ENCODE peak calls at places on chromosomes 6 and 20, in nine cellular contexts. D is brain microvascular endothelial cell, J is bronchial epithelial cell, S is B cell, H is gastrocnemius medialis, W is AG09309, A is heart right ventricle, O is RWPE1, F is H9. B is an unnamed sample.

GRCh38 chr6:34110610-34111009 is 35.3 kb downstream of the GRM4 start:
- DNase-seq in D (no peak), J (no peak), S (no peak), H (no peak), W (no peak), A (no peak), O (no peak), F (no peak), B (no peak)

GRCh38 chr6:13267142-13267621 is 61.2 kb downstream of the TBC1D7 start:
- DNase-seq in D (peak), J (peak), S (no peak), H (no peak), W (no peak), A (no peak), O (no peak), F (no peak), B (no peak)

GRCh38 chr6:104887350-104887749 is 27.6 kb upstream of the HACE1 start:
- DNase-seq in D (peak), J (peak), S (no peak), H (no peak), W (no peak), A (no peak), O (peak), F (no peak), B (no peak)

GRCh38 chr20:48690888-48691287 is 136.9 kb downstream of the PREX1 start:
- DNase-seq in D (no peak), J (no peak), S (no peak), H (no peak), W (no peak), A (no peak), O (no peak), F (no peak), B (no peak)

GRCh38 chr20:38275815-38276550 is 15.4 kb upstream of the KIAA1755 start:
- DNase-seq in D (peak), J (peak), S (no peak), H (no peak), W (peak), A (no peak), O (peak), F (no peak), B (no peak)

GRCh38 chr6:43492673-43493072 is 15.3 kb downstream of the TJAP1 start:
- DNase-seq in D (peak), J (no peak), S (no peak), H (no peak), W (no peak), A (no peak), O (no peak), F (no peak), B (no peak)

GRCh38 chr6:119602215-119603178 is 252.9 kb upstream of the MAN1A1 start:
- DNase-seq in D (no peak), J (peak), S (no peak), H (no peak), W (no peak), A (no peak), O (peak), F (no peak), B (no peak)

GRCh38 chr6:162363757-162364156 is 363.8 kb downstream of the PRKN start:
- DNase-seq in D (no peak), J (no peak), S (no peak), H (no peak), W (no peak), A (no peak), O (no peak), F (no peak), B (no peak)

GRCh38 chr20:37575884-37576283 is 48.2 kb upstream of the BLCAP start:
- DNase-seq in D (no peak), J (no peak), S (peak), H (no peak), W (no peak), A (no peak), O (no peak), F (peak), B (no peak)

GRCh38 chr20:58963060-58963584 is 17.9 kb upstream of the NELFCD start:
- DNase-seq in D (no peak), J (no peak), S (no peak), H (no peak), W (no peak), A (no peak), O (no peak), F (no peak), B (no peak)

GRCh38 chr6:41306187-41306854 is 19.8 kb upstream of the TREM1 start:
- DNase-seq in D (peak), J (peak), S (no peak), H (no peak), W (no peak), A (no peak), O (peak), F (peak), B (no peak)

GRCh38 chr6:33162471-33162870 is 29.8 kb downstream of the COL11A2 start:
- DNase-seq in D (no peak), J (no peak), S (peak), H (no peak), W (no peak), A (no peak), O (no peak), F (no peak), B (no peak)

GRCh38 chr20:17967595-17968365 is 814 bp downstream of the SNX5 start:
- DNase-seq in D (no peak), J (no peak), S (no peak), H (no peak), W (no peak), A (no peak), O (no peak), F (no peak), B (no peak)

GRCh38 chr6:45789238-45789637 is 226.4 kb downstream of the CLIC5 start:
- DNase-seq in D (no peak), J (no peak), S (no peak), H (no peak), W (no peak), A (no peak), O (no peak), F (no peak), B (no peak)

GRCh38 chr20:63974402-63975200 is 4.8 kb downstream of the SAMD10 start:
- DNase-seq in D (no peak), J (no peak), S (no peak), H (no peak), W (no peak), A (peak), O (no peak), F (peak), B (peak)

GRCh38 chr6:132520953-132521352 is 8.0 kb upstream of the STX7 start:
- DNase-seq in D (no peak), J (no peak), S (no peak), H (no peak), W (peak), A (no peak), O (no peak), F (no peak), B (no peak)

GRCh38 chr20:47464380-47465101 is 37.1 kb upstream of the NCOA3 start:
- DNase-seq in D (peak), J (peak), S (no peak), H (peak), W (peak), A (peak), O (peak), F (no peak), B (no peak)

GRCh38 chr6:52362443-52363221 is 681 bp downstream of the PAQR8 start:
- DNase-seq in D (peak), J (no peak), S (peak), H (no peak), W (no peak), A (peak), O (peak), F (peak), B (peak)

GRCh38 chr20:24588047-24588635 is 118.7 kb downstream of the SYNDIG1 start:
- DNase-seq in D (no peak), J (no peak), S (no peak), H (no peak), W (no peak), A (no peak), O (no peak), F (no peak), B (no peak)

GRCh38 chr20:47262008-47262364 is 94.5 kb downstream of the ZMYND8 start:
- DNase-seq in D (no peak), J (no peak), S (no peak), H (no peak), W (no peak), A (no peak), O (no peak), F (no peak), B (no peak)

GRCh38 chr20:44370639-44371218 is 15.2 kb downstream of the HNF4A start:
- DNase-seq in D (peak), J (peak), S (no peak), H (no peak), W (no peak), A (no peak), O (no peak), F (peak), B (no peak)

GRCh38 chr20:51579137-51579536 is 36.6 kb upstream of the NFATC2 start:
- DNase-seq in D (peak), J (no peak), S (no peak), H (no peak), W (no peak), A (no peak), O (no peak), F (no peak), B (no peak)

GRCh38 chr6:113654396-113654795 is 202.7 kb upstream of the MARCKS start:
- DNase-seq in D (peak), J (peak), S (no peak), H (peak), W (no peak), A (peak), O (peak), F (no peak), B (peak)

GRCh38 chr6:18055098-18055497 is 67.4 kb downstream of the NHLRC1 start:
- DNase-seq in D (no peak), J (no peak), S (no peak), H (no peak), W (no peak), A (no peak), O (no peak), F (no peak), B (no peak)

GRCh38 chr6:32984639-32985389 is 16.4 kb downstream of the BRD2 start:
- DNase-seq in D (peak), J (peak), S (peak), H (peak), W (peak), A (peak), O (peak), F (peak), B (peak)

GRCh38 chr20:44153636-44154043 is 33.3 kb downstream of the JPH2 start:
- DNase-seq in D (no peak), J (no peak), S (no peak), H (peak), W (no peak), A (no peak), O (no peak), F (no peak), B (no peak)

GRCh38 chr6:54173084-54173483 is 61.8 kb downstream of the MLIP start:
- DNase-seq in D (no peak), J (no peak), S (no peak), H (no peak), W (no peak), A (no peak), O (peak), F (no peak), B (no peak)

GRCh38 chr6:26388441-26388840 is 5.5 kb downstream of the BTN2A2 start:
- DNase-seq in D (peak), J (peak), S (no peak), H (no peak), W (no peak), A (no peak), O (no peak), F (no peak), B (no peak)

GRCh38 chr6:43949451-43950110 is 177.7 kb downstream of the MRPL14 start:
- DNase-seq in D (no peak), J (no peak), S (no peak), H (no peak), W (no peak), A (no peak), O (no peak), F (peak), B (no peak)

GRCh38 chr20:4833074-4833473 is 111.4 kb downstream of the PRND start:
- DNase-seq in D (no peak), J (no peak), S (no peak), H (no peak), W (no peak), A (no peak), O (no peak), F (no peak), B (no peak)

GRCh38 chr6:157459327-157459726 is 78.3 kb downstream of the ZDHHC14 start:
- DNase-seq in D (no peak), J (no peak), S (no peak), H (no peak), W (no peak), A (no peak), O (no peak), F (no peak), B (no peak)

GRCh38 chr6:84774174-84775158 is 10.1 kb upstream of the TBX18 start:
- DNase-seq in D (peak), J (peak), S (no peak), H (peak), W (no peak), A (peak), O (peak), F (peak), B (peak)

GRCh38 chr6:125787791-125788190 is 3.0 kb upstream of the NCOA7 start:
- DNase-seq in D (no peak), J (no peak), S (no peak), H (no peak), W (no peak), A (no peak), O (no peak), F (no peak), B (no peak)

GRCh38 chr6:20334961-20335360 is 66.7 kb upstream of the E2F3 start:
- DNase-seq in D (no peak), J (no peak), S (no peak), H (peak), W (no peak), A (no peak), O (no peak), F (no peak), B (no peak)

GRCh38 chr6:40536442-40536841 is 50.7 kb downstream of the LRFN2 start:
- DNase-seq in D (no peak), J (no peak), S (no peak), H (no peak), W (no peak), A (no peak), O (no peak), F (peak), B (no peak)

GRCh38 chr20:34643919-34644318 is 33.0 kb downstream of the PIGU start:
- DNase-seq in D (peak), J (peak), S (no peak), H (no peak), W (peak), A (no peak), O (no peak), F (no peak), B (no peak)

GRCh38 chr20:37356387-37356786 is 10.4 kb downstream of the SRC start:
- DNase-seq in D (no peak), J (peak), S (no peak), H (peak), W (no peak), A (peak), O (peak), F (no peak), B (peak)

GRCh38 chr6:5764401-5764955 is 242.2 kb downstream of the NRN1 start:
- DNase-seq in D (peak), J (no peak), S (peak), H (peak), W (no peak), A (no peak), O (no peak), F (no peak), B (no peak)

GRCh38 chr6:1858865-1859264 is 249.2 kb downstream of the FOXC1 start:
- DNase-seq in D (no peak), J (no peak), S (no peak), H (no peak), W (no peak), A (no peak), O (no peak), F (no peak), B (no peak)

GRCh38 chr6:1858191-1858590 is 248.5 kb downstream of the FOXC1 start:
- DNase-seq in D (no peak), J (no peak), S (no peak), H (no peak), W (no peak), A (no peak), O (no peak), F (no peak), B (no peak)

GRCh38 chr6:1855890-1856289 is 246.2 kb downstream of the FOXC1 start:
- DNase-seq in D (no peak), J (no peak), S (no peak), H (no peak), W (no peak), A (no peak), O (no peak), F (no peak), B (no peak)

GRCh38 chr6:1854296-1854695 is 244.6 kb downstream of the FOXC1 start:
- DNase-seq in D (no peak), J (no peak), S (no peak), H (no peak), W (no peak), A (no peak), O (no peak), F (no peak), B (no peak)

GRCh38 chr6:1856381-1856780 is 246.7 kb downstream of the FOXC1 start:
- DNase-seq in D (peak), J (peak), S (peak), H (no peak), W (peak), A (no peak), O (no peak), F (no peak), B (no peak)
- TF ChIP-seq CTCF in D (no peak), J (no peak), S (peak), H (no peak), W (no peak), A (no peak), O (no peak), F (peak), B (no peak)

GRCh38 chr20:61662946-61663460 is 402.7 kb downstream of the TAF4 start:
- DNase-seq in D (no peak), J (no peak), S (no peak), H (no peak), W (no peak), A (no peak), O (no peak), F (no peak), B (no peak)

GRCh38 chr20:61663521-61664425 is 401.9 kb downstream of the TAF4 start:
- DNase-seq in D (no peak), J (no peak), S (no peak), H (no peak), W (no peak), A (no peak), O (no peak), F (no peak), B (no peak)

GRCh38 chr20:61661025-61661424 is 404.7 kb downstream of the TAF4 start:
- DNase-seq in D (no peak), J (no peak), S (no peak), H (no peak), W (no peak), A (no peak), O (no peak), F (no peak), B (no peak)

GRCh38 chr20:61661583-61661982 is 404.1 kb downstream of the TAF4 start:
- DNase-seq in D (no peak), J (no peak), S (no peak), H (no peak), W (no peak), A (no peak), O (no peak), F (no peak), B (no peak)

GRCh38 chr20:61662226-61662945 is 403.3 kb downstream of the TAF4 start:
- DNase-seq in D (no peak), J (no peak), S (no peak), H (no peak), W (no peak), A (no peak), O (no peak), F (peak), B (no peak)
- TF ChIP-seq CTCF in D (peak), J (no peak), S (no peak), H (no peak), W (no peak), A (no peak), O (no peak), F (peak), B (no peak)

GRCh38 chr6:16762547-16763477 is 1.6 kb upstream of the ATXN1 start:
- DNase-seq in D (peak), J (peak), S (peak), H (peak), W (peak), A (peak), O (peak), F (peak), B (peak)

GRCh38 chr6:16760536-16761468 is at the start of gene ATXN1:
- DNase-seq in D (peak), J (peak), S (peak), H (peak), W (no peak), A (peak), O (peak), F (peak), B (peak)

GRCh38 chr6:16762265-16762546 is 946 bp upstream of the ATXN1 start:
- DNase-seq in D (no peak), J (no peak), S (no peak), H (no peak), W (no peak), A (no peak), O (no peak), F (no peak), B (no peak)

GRCh38 chr6:16759646-16760535 is 1.4 kb downstream of the ATXN1 start:
- DNase-seq in D (peak), J (peak), S (peak), H (peak), W (peak), A (peak), O (peak), F (peak), B (peak)

DNA sequence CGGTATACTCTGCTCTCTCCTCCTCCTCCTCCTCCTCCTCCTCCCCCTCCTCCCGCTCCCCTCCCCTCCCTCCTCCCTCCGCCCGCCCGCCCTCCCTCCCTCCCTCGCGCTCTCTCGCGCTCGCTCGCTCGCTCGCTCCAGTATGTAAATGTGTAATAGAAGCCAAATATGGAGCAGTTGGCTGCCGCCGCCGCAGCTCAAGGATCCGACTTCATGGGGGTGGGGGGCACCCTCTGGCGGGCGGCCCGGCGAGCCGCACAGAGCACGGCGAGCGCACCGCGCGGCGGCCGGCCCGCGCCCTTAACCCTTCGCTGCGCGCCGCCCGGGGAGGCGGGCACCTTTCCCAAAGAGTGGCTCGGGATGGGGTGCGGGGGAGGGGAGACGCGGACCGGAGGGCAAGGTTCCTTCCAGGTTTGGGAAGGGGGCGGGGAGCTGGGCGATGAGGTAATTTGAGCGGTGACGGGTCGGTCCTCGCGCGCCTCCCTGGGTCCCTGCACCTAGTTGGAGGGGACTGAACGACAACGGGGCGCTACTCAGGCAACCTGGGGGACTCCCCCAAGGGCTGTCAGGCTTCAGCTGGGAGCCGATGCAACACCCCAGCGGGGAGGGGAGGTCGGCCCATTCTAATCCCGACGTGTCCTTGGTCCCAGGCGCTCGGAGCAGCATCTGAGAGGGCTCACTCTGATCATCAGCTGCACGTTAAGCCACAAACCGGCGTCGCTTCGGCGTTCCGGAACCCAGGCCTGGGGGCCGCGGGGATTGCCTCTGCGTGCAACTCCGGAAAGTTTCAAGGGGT is 407 bp upstream of the ATXN1 start:
- DNase-seq in D (peak), J (peak), S (peak), H (peak), W (peak), A (peak), O (peak), F (peak), B (peak)
- TF ChIP-seq CTCF in D (peak), J (peak), S (peak), H (no peak), W (peak), A (peak), O (peak), F (peak), B (peak)

GRCh38 chr20:3364323-3365013 is 43.0 kb downstream of the DNAAF9 start:
- DNase-seq in D (no peak), J (no peak), S (no peak), H (no peak), W (no peak), A (no peak), O (no peak), F (no peak), B (no peak)

GRCh38 chr20:3354247-3354646 is 53.2 kb downstream of the DNAAF9 start:
- DNase-seq in D (no peak), J (no peak), S (no peak), H (no peak), W (no peak), A (peak), O (no peak), F (no peak), B (no peak)

GRCh38 chr20:3360752-3361151 is 46.7 kb downstream of the DNAAF9 start:
- DNase-seq in D (no peak), J (no peak), S (no peak), H (no peak), W (no peak), A (no peak), O (no peak), F (no peak), B (no peak)

GRCh38 chr20:3353646-3354045 is 53.8 kb downstream of the DNAAF9 start:
- DNase-seq in D (no peak), J (no peak), S (no peak), H (no peak), W (no peak), A (no peak), O (no peak), F (no peak), B (no peak)

GRCh38 chr20:3358676-3359340 is 48.7 kb downstream of the DNAAF9 start:
- DNase-seq in D (no peak), J (no peak), S (no peak), H (no peak), W (no peak), A (no peak), O (no peak), F (no peak), B (no peak)
- TF ChIP-seq CTCF in D (no peak), J (no peak), S (no peak), H (no peak), W (no peak), A (no peak), O (no peak), F (peak), B (no peak)

GRCh38 chr6:30013296-30013922 is 47.7 kb upstream of the POLR1H start:
- DNase-seq in D (no peak), J (no peak), S (no peak), H (no peak), W (no peak), A (peak), O (peak), F (peak), B (no peak)
- TF ChIP-seq CTCF in D (peak), J (peak), S (peak), H (peak), W (peak), A (peak), O (peak), F (peak), B (peak)

B was measured in upper lobe of right lung.